ENCODE peak calls at places on chromosomes 2 and 18, in four cellular contexts. N is prostate gland, V is HuH-7, H is SK-N-DZ. A is an unnamed sample.

GRCh38 chr2:15939556-15939853 is 845 bp upstream of the MYCN start:
- DNase-seq in V (no peak), H (no peak), N (peak), A (peak)

GRCh38 chr2:204282525-204282924 is 262.8 kb upstream of the PARD3B start:
- DNase-seq in N (no peak), H (no peak), V (no peak), A (no peak)

GRCh38 chr2:6069354-6069753 is 377.2 kb downstream of the SOX11 start:
- DNase-seq in H (peak), N (no peak), V (no peak), A (no peak)

GRCh38 chr2:191025155-191025554 is 11.2 kb upstream of the STAT1 start:
- DNase-seq in N (no peak), V (no peak), H (no peak), A (no peak)

GRCh38 chr2:239290618-239291504 is 110.0 kb downstream of the HDAC4 start:
- DNase-seq in N (no peak), V (no peak), H (no peak), A (no peak)

GRCh38 chr2:54471221-54471711 is 15.1 kb downstream of the SPTBN1 start:
- DNase-seq in N (no peak), V (peak), H (peak), A (peak)

GRCh38 chr18:8946046-8946838 is 156.3 kb upstream of the NDUFV2 start:
- DNase-seq in H (no peak), V (no peak), N (no peak), A (no peak)

GRCh38 chr2:68878753-68879152 is 7.6 kb upstream of the BMP10 start:
- DNase-seq in H (peak), N (no peak), V (no peak), A (no peak)

GRCh38 chr2:29687121-29687520 is 234.3 kb downstream of the ALK start:
- DNase-seq in N (no peak), H (no peak), V (no peak), A (peak)

GRCh38 chr2:121634354-121635307 is 14.6 kb downstream of the CLASP1 start:
- DNase-seq in H (no peak), N (peak), V (no peak), A (peak)

GRCh38 chr2:171547256-171547655 is 25.0 kb downstream of the CYBRD1 start:
- DNase-seq in N (no peak), V (no peak), H (no peak), A (no peak)

GRCh38 chr2:55430536-55430935 is 10.9 kb upstream of the CCDC88A start:
- DNase-seq in N (no peak), H (peak), V (no peak), A (no peak)

GRCh38 chr2:96839288-96839874 is 4.4 kb downstream of the ANKRD23 start:
- DNase-seq in N (no peak), V (no peak), H (no peak), A (peak)

GRCh38 chr2:174874081-174874480 is 109.8 kb upstream of the CHRNA1 start:
- DNase-seq in N (no peak), H (no peak), V (no peak), A (no peak)

GRCh38 chr2:212015588-212015987 is 523.0 kb downstream of the ERBB4 start:
- DNase-seq in N (no peak), H (no peak), V (no peak), A (no peak)

GRCh38 chr18:3715223-3716080 is 265.5 kb downstream of the TGIF1 start:
- DNase-seq in H (no peak), N (no peak), V (no peak), A (no peak)

GRCh38 chr2:126804347-126804746 is 94.3 kb upstream of the TEX51 start:
- DNase-seq in H (no peak), V (no peak), N (no peak), A (no peak)

GRCh38 chr18:23740105-23740830 is 51.0 kb downstream of the LAMA3 start:
- DNase-seq in H (no peak), N (no peak), V (no peak), A (no peak)

GRCh38 chr18:24023185-24023814 is 8.7 kb downstream of the TTC39C start:
- DNase-seq in H (peak), V (no peak), N (peak), A (no peak)

GRCh38 chr2:17644997-17645715 is 104.7 kb downstream of the VSNL1 start:
- DNase-seq in H (no peak), N (no peak), V (no peak), A (no peak)

GRCh38 chr2:45962522-45962921 is 311.0 kb downstream of the PRKCE start:
- DNase-seq in V (no peak), N (no peak), H (no peak), A (peak)